ENCODE peak calls at places on chromosome 22, in nine cellular contexts. P is heart left ventricle, V is A549, L is body of pancreas, W is astrocyte of the spinal cord, M is pancreas, Z is sigmoid colon, O is AG04450, J is cardiac muscle cell. R is an unnamed sample.

GRCh38 chr22:42418811-42419243 is 13.4 kb downstream of the NFAM1 start:
- DNase-seq in P (no peak), V (no peak), L (no peak), W (no peak), M (no peak), Z (no peak), O (no peak), J (peak), R (no peak)

GRCh38 chr22:42500164-42500835 is 19.3 kb downstream of the RRP7A start:
- DNase-seq in P (peak), V (peak), L (peak), W (peak), M (peak), Z (peak), O (no peak), J (peak), R (peak)

GRCh38 chr22:18077639-18078328 is at the start of gene PEX26:
- DNase-seq in P (peak), V (peak), L (peak), W (peak), M (peak), Z (peak), O (peak), J (peak), R (peak)

GRCh38 chr22:38935023-38935422 is 22.4 kb upstream of the APOBEC3A start:
- DNase-seq in P (peak), V (no peak), L (peak), W (no peak), M (peak), Z (no peak), O (no peak), J (no peak), R (no peak)

GRCh38 chr22:33129621-33130020 is 71.4 kb upstream of the SYN3 start:
- DNase-seq in P (no peak), V (no peak), L (no peak), W (no peak), M (no peak), Z (no peak), O (no peak), J (no peak), R (no peak)

GRCh38 chr22:31818481-31819392 is 64.9 kb downstream of the DEPDC5 start:
- DNase-seq in P (no peak), V (no peak), L (no peak), W (peak), M (no peak), Z (no peak), O (no peak), J (peak), R (no peak)

GRCh38 chr22:40878937-40879336 is 17.0 kb upstream of the DNAJB7 start:
- DNase-seq in P (no peak), V (no peak), L (no peak), W (no peak), M (no peak), Z (no peak), O (no peak), J (no peak), R (no peak)

GRCh38 chr22:21711851-21712250 is 23.7 kb downstream of the YPEL1 start:
- DNase-seq in P (no peak), V (no peak), L (no peak), W (no peak), M (no peak), Z (no peak), O (no peak), J (no peak), R (no peak)

GRCh38 chr22:47040486-47041145 is 278.2 kb downstream of the TBC1D22A start:
- DNase-seq in P (no peak), V (no peak), L (no peak), W (no peak), M (no peak), Z (no peak), O (no peak), J (no peak), R (no peak)

GRCh38 chr22:47310601-47311000 is 548.2 kb downstream of the TBC1D22A start:
- DNase-seq in P (no peak), V (no peak), L (no peak), W (peak), M (no peak), Z (no peak), O (no peak), J (no peak), R (no peak)

GRCh38 chr22:25029181-25029580 is 76.7 kb downstream of the KIAA1671 start:
- DNase-seq in P (no peak), V (no peak), L (no peak), W (no peak), M (no peak), Z (no peak), O (no peak), J (no peak), R (no peak)

GRCh38 chr22:25027052-25027525 is 74.6 kb downstream of the KIAA1671 start:
- DNase-seq in P (no peak), V (no peak), L (no peak), W (no peak), M (no peak), Z (no peak), O (no peak), J (no peak), R (no peak)

GRCh38 chr22:25028841-25029141 is 76.3 kb downstream of the KIAA1671 start:
- DNase-seq in P (no peak), V (no peak), L (no peak), W (no peak), M (no peak), Z (no peak), O (no peak), J (no peak), R (no peak)

GRCh38 chr22:25027552-25027951 is 75.0 kb downstream of the KIAA1671 start:
- DNase-seq in P (no peak), V (no peak), L (no peak), W (no peak), M (no peak), Z (no peak), O (no peak), J (peak), R (no peak)

GRCh38 chr22:25027959-25028840 is 75.7 kb downstream of the KIAA1671 start:
- DNase-seq in P (peak), V (peak), L (no peak), W (peak), M (no peak), Z (no peak), O (no peak), J (peak), R (no peak)
- TF ChIP-seq CTCF in P (peak), V (peak), L (peak), W (peak), M (no peak), Z (no peak), O (no peak), J (peak), R (no peak)

GRCh38 chr22:27616033-27616432 is 185.5 kb downstream of the MN1 start:
- DNase-seq in P (no peak), V (no peak), L (no peak), W (no peak), M (no peak), Z (no peak), O (no peak), J (no peak), R (no peak)

GRCh38 chr22:27615408-27615807 is 186.1 kb downstream of the MN1 start:
- DNase-seq in P (no peak), V (no peak), L (no peak), W (no peak), M (no peak), Z (no peak), O (no peak), J (no peak), R (no peak)

GRCh38 chr22:27620367-27621154 is 181.0 kb downstream of the MN1 start:
- DNase-seq in P (no peak), V (no peak), L (no peak), W (no peak), M (no peak), Z (no peak), O (no peak), J (no peak), R (no peak)

GRCh38 chr22:27614291-27615007 is 187.1 kb downstream of the MN1 start:
- DNase-seq in P (no peak), V (no peak), L (no peak), W (no peak), M (no peak), Z (no peak), O (no peak), J (no peak), R (no peak)

DNA sequence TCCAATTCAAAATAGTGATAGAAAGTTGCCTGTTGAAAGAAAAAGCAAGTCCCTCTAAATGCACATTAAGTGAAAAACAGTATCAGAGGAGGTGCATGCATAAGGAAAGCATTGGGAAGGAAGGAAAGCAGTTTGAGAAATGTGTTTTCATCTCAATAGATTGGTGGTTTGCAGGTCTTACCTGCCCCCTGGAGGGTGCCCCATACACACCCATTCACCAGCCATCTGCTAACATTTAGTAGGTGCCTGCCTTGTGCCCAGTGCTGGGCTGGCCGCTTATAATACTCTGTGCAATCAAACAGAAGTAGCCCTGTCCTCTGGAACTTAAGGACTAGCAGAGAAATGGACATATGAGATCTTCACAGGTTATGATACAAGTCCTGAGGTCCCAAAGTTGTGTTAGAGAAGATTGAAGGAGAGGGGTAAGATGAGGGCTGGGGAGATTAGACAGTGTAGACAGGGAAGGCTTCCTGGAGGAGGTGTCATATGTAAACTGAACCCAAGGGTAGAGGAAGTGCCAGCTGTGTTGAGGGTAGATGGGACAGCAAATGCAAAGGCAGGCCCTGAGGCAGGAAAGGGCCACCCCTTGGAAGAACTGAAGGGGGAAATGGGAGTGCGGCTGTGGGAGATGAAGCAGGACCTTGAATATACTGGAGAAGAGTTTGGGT is 184.2 kb downstream of the MN1 start:
- DNase-seq in P (no peak), V (no peak), L (no peak), W (no peak), M (no peak), Z (no peak), O (no peak), J (no peak), R (no peak)
- TF ChIP-seq CTCF in P (no peak), V (peak), L (no peak), W (peak), M (no peak), Z (no peak), O (no peak), J (no peak), R (no peak)

GRCh38 chr22:20027966-20028854 is 7.3 kb downstream of the TANGO2 start:
- DNase-seq in P (no peak), V (no peak), L (no peak), W (no peak), M (no peak), Z (no peak), O (no peak), J (peak), R (no peak)
- TF ChIP-seq CTCF in P (no peak), V (peak), L (no peak), W (peak), M (no peak), Z (no peak), O (peak), J (peak), R (no peak)

GRCh38 chr22:35354068-35354467 is 26.8 kb upstream of the HMOX1 start:
- DNase-seq in P (no peak), V (no peak), L (no peak), W (no peak), M (no peak), Z (no peak), O (no peak), J (no peak), R (no peak)

GRCh38 chr22:35350539-35351503 is 30.1 kb upstream of the HMOX1 start:
- DNase-seq in P (peak), V (peak), L (peak), W (peak), M (peak), Z (peak), O (peak), J (peak), R (peak)

GRCh38 chr22:35349704-35350538 is 31.0 kb upstream of the HMOX1 start:
- DNase-seq in P (no peak), V (no peak), L (no peak), W (peak), M (no peak), Z (no peak), O (no peak), J (peak), R (no peak)

GRCh38 chr22:35353318-35353717 is 27.6 kb upstream of the HMOX1 start:
- DNase-seq in P (no peak), V (no peak), L (no peak), W (no peak), M (no peak), Z (no peak), O (no peak), J (no peak), R (no peak)

DNA sequence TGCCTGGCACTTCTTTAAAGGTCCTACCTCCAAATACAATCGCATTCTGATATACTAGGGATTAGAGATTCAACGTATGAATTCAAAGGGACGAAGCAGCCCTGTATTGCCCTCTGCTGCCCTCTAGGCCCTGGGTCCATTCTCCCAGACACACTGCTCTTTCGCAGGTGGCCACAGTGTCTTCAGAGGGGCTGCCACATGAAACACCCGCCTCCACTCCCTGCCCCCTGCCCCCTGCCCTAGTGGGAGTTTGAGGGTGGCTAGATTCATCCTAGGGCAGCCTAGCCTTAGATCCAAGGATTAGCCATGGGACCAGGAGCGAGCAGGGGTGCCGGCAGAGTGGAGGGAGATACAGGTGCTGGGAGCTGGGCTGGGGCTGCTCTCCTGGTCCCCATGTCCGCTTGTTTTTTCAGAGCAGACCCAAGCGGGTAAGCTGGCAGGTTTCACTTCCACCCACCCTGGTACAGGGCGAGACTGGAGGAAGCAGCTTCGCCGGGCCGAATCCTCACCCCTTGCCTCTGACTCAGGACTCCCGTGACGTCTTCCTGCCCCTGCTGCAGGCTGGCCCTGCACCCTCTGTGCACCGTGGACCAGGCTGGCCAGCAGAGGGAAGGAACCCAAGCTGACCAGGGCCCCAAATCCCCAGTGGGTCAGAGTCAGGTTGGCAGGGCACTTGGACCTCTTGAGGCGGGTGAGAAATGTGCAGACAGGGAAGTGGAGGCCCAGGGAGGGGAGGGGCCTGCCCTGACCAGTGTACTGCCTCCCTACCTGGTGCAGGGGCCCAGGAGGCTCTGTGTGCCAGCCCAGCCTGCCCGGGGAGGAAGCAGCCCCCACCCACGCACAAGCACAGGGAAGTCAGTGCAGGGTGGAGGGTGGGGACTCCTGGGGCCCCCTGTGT is 28.4 kb upstream of the HMOX1 start:
- DNase-seq in P (peak), V (peak), L (peak), W (no peak), M (no peak), Z (peak), O (no peak), J (no peak), R (peak)
- TF ChIP-seq CTCF in P (no peak), V (peak), L (peak), W (no peak), M (no peak), Z (no peak), O (peak), J (peak), R (no peak)

GRCh38 chr22:50236731-50237409 is 8.0 kb downstream of the TUBGCP6 start:
- DNase-seq in P (no peak), V (peak), L (no peak), W (peak), M (no peak), Z (no peak), O (no peak), J (no peak), R (no peak)
- TF ChIP-seq CTCF in P (no peak), V (peak), L (peak), W (peak), M (no peak), Z (no peak), O (peak), J (peak), R (no peak)

R was measured in activated B cell treated with CpG ODN at 0.5 μM for 24 hours.